ENCODE peak calls at places on chromosomes 3 and 15, in four cellular contexts. U is heart right ventricle, L is NCI-H2171, O is HEK293T. Q is an unnamed sample.

GRCh38 chr3:58116161-58116955 is 94.4 kb downstream of the DNASE1L3 start:
- DNase-seq in U (no peak), L (no peak), O (no peak), Q (no peak)

GRCh38 chr15:38610748-38611147 is 46.1 kb upstream of the RASGRP1 start:
- DNase-seq in U (no peak), L (peak; percentile 90), O (peak; percentile 16), Q (peak; percentile 92)

GRCh38 chr15:58409861-58410260 is 21.9 kb upstream of the LIPC start:
- DNase-seq in U (no peak), L (peak; percentile 38), O (no peak), Q (no peak)

GRCh38 chr15:70299931-70300858 is 202.5 kb upstream of the TLE3 start:
- DNase-seq in U (no peak), L (no peak), O (no peak), Q (no peak)

GRCh38 chr3:168040624-168041208 is 55.0 kb downstream of the GOLIM4 start:
- DNase-seq in U (no peak), L (peak; percentile 56), O (peak; percentile 47), Q (peak; percentile 28)

GRCh38 chr3:3629911-3630310 is 169.3 kb upstream of the LRRN1 start:
- DNase-seq in U (no peak), L (no peak), O (no peak), Q (no peak)

GRCh38 chr3:52614689-52615088 is 71.0 kb downstream of the PBRM1 start:
- DNase-seq in U (no peak), L (no peak), O (no peak), Q (no peak)

GRCh38 chr3:10279384-10280176 is 13.2 kb downstream of the GHRL start:
- DNase-seq in U (no peak), L (no peak), O (no peak), Q (no peak)

GRCh38 chr15:92011611-92012367 is 158.3 kb downstream of the SLCO3A1 start:
- DNase-seq in U (peak; percentile 28), L (peak; percentile 66), O (no peak), Q (no peak)

GRCh38 chr3:184466413-184466960 is 86.6 kb downstream of the CHRD start:
- DNase-seq in U (peak; percentile 60), L (no peak), O (no peak), Q (no peak)

GRCh38 chr3:170622369-170623159 is 36.7 kb upstream of the SLC7A14 start:
- DNase-seq in U (peak; percentile 16), L (peak; percentile 91), O (no peak), Q (peak; percentile 69)

GRCh38 chr15:40471105-40471777 is 457 bp downstream of the CHST14 start:
- DNase-seq in U (peak; percentile 43), L (no peak), O (no peak), Q (no peak)

GRCh38 chr3:183189641-183190040 is 27.1 kb upstream of the LAMP3 start:
- DNase-seq in U (no peak), L (no peak), O (no peak), Q (no peak)

GRCh38 chr3:10766049-10766705 is 49.9 kb upstream of the SLC6A11 start:
- DNase-seq in U (no peak), L (no peak), O (no peak), Q (no peak)

GRCh38 chr3:9175421-9175820 is 74.0 kb downstream of the SRGAP3 start:
- DNase-seq in U (no peak), L (no peak), O (no peak), Q (no peak)

GRCh38 chr3:87358066-87358465 is 81.7 kb upstream of the POU1F1 start:
- DNase-seq in U (no peak), L (no peak), O (no peak), Q (no peak)

GRCh38 chr3:58384381-58385090 is 49.1 kb downstream of the PDHB start:
- DNase-seq in U (no peak), L (no peak), O (no peak), Q (no peak)

GRCh38 chr15:66641485-66642313 is 60.3 kb upstream of the SMAD6 start:
- DNase-seq in U (no peak), L (no peak), O (no peak), Q (no peak)

GRCh38 chr3:129006864-129007263 is 5.8 kb downstream of the EFCC1 start:
- DNase-seq in U (no peak), L (no peak), O (no peak), Q (no peak)

GRCh38 chr3:79690072-79690471 is 77.7 kb downstream of the ROBO1 start:
- DNase-seq in U (no peak), L (no peak), O (no peak), Q (no peak)

GRCh38 chr3:53890726-53891499 is 746 bp downstream of the SELENOK start:
- DNase-seq in U (no peak), L (no peak), O (peak; percentile 32), Q (no peak)

GRCh38 chr3:100041328-100041749 is 73.0 kb downstream of the FILIP1L start:
- DNase-seq in U (no peak), L (no peak), O (no peak), Q (no peak)

GRCh38 chr15:75640483-75641175 is 605 bp upstream of the IMP3 start:
- DNase-seq in U (peak; percentile 51), L (peak; percentile 44), O (no peak), Q (peak; percentile 18)

GRCh38 chr3:106711650-106712049 is 665.6 kb upstream of the CCDC54 start:
- DNase-seq in U (no peak), L (no peak), O (no peak), Q (no peak)

Q was measured in DMS 273 treated with DMSO at 0.1 percent for 48 hours.